ENCODE peak calls at places on chromosomes 11 and 22, in seven cellular contexts. J, I, Q, L, Z, F and O are unnamed samples.

GRCh38 chr11:125890447-125891100 is 3.1 kb downstream of the HYLS1 start:
- DNase-seq in J (no peak), I (no peak), Q (no peak), L (no peak), Z (no peak), F (no peak), O (peak)

GRCh38 chr11:93537767-93538261 is 5.4 kb downstream of the SMCO4 start:
- DNase-seq in J (no peak), I (no peak), Q (no peak), L (no peak), Z (peak), F (peak), O (peak)

GRCh38 chr11:104965735-104966134 is 2.6 kb downstream of the CASP4 start:
- DNase-seq in J (no peak), I (no peak), Q (no peak), L (no peak), Z (no peak), F (peak), O (no peak)

GRCh38 chr11:44288133-44288526 is 21.8 kb downstream of the ALX4 start:
- DNase-seq in J (no peak), I (no peak), Q (no peak), L (no peak), Z (no peak), F (no peak), O (no peak)

GRCh38 chr22:36258750-36259619 is 6.1 kb downstream of the APOL1 start:
- DNase-seq in J (peak), I (peak), Q (peak), L (no peak), Z (peak), F (no peak), O (peak)

GRCh38 chr11:76005746-76006145 is 190.7 kb downstream of the UVRAG start:
- DNase-seq in J (no peak), I (no peak), Q (no peak), L (no peak), Z (peak), F (no peak), O (no peak)

GRCh38 chr11:119285431-119285830 is 31.5 kb downstream of the MCAM start:
- DNase-seq in J (no peak), I (no peak), Q (no peak), L (no peak), Z (no peak), F (peak), O (no peak)

GRCh38 chr11:12806113-12806512 is 131.9 kb downstream of the TEAD1 start:
- DNase-seq in J (no peak), I (no peak), Q (no peak), L (no peak), Z (peak), F (peak), O (peak)

GRCh38 chr11:573146-573759 is 3.0 kb upstream of the PHRF1 start:
- DNase-seq in J (no peak), I (no peak), Q (no peak), L (no peak), Z (no peak), F (no peak), O (no peak)

GRCh38 chr11:112057170-112057569 is 16.6 kb downstream of the PIH1D2 start:
- DNase-seq in J (no peak), I (no peak), Q (no peak), L (no peak), Z (no peak), F (no peak), O (no peak)

GRCh38 chr11:117649656-117650055 is 147.4 kb downstream of the DSCAML1 start:
- DNase-seq in J (no peak), I (no peak), Q (no peak), L (no peak), Z (no peak), F (no peak), O (no peak)
- H3K4ac ChIP-seq in J (no peak), I (no peak), Q (no peak), L (no peak), Z (no peak), F (no peak), O (no peak)

DNA sequence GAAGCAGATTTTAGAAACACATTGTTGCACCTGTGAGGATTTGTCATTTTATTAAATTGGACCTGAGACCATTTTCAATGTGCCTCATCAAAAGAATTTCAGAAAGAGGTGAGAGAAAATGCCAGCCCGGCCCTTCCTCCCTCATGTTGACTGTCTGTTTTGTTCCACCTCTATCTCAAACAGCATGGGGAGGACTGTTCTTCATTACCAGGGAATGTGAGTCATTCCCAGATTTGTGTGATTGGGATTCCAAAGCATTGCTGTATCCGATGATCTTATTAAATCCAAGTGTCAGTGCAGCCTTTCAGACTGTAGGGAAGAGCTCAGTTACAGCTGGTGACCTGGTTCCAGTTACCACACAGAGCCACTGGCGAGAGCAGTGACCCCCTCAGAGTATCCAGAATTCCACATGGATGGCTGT is 20.7 kb downstream of the KREMEN1 start:
- DNase-seq in J (no peak), I (no peak), Q (no peak), L (no peak), Z (peak), F (no peak), O (peak)
- H3K4ac ChIP-seq in J (no peak), I (no peak), Q (no peak), L (no peak), Z (no peak), F (no peak), O (no peak)

GRCh38 chr11:66784575-66784974 is 55.6 kb upstream of the SPTBN2 start:
- DNase-seq in J (no peak), I (no peak), Q (no peak), L (no peak), Z (no peak), F (no peak), O (peak)

GRCh38 chr11:66787934-66788758 is 55.1 kb upstream of the RCE1 start:
- DNase-seq in J (no peak), I (no peak), Q (no peak), L (no peak), Z (peak), F (no peak), O (peak)

DNA sequence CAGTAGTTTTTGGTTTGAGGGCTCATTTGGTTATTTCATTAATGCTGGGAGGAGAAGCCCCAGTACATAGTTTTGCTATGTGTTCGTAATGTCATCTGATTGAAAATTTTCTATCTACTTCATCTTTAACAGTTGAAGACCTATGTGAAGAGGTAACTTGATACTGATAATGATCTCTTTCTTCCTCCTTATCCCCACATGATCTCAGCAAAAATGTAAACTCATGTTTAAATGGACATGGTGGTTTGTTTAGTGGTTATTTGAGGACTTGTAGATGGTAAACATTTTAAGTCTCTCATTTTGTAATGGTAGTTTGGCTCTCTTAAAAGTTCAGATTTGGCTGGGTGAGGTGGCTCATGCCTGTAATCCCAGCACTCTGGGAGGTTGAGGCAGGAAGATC is 53.7 kb upstream of the SPTBN2 start:
- DNase-seq in J (no peak), I (no peak), Q (no peak), L (no peak), Z (no peak), F (peak), O (no peak)
- H3K4ac ChIP-seq in J (no peak), I (no peak), Q (no peak), L (no peak), Z (no peak), F (no peak), O (no peak)

DNA sequence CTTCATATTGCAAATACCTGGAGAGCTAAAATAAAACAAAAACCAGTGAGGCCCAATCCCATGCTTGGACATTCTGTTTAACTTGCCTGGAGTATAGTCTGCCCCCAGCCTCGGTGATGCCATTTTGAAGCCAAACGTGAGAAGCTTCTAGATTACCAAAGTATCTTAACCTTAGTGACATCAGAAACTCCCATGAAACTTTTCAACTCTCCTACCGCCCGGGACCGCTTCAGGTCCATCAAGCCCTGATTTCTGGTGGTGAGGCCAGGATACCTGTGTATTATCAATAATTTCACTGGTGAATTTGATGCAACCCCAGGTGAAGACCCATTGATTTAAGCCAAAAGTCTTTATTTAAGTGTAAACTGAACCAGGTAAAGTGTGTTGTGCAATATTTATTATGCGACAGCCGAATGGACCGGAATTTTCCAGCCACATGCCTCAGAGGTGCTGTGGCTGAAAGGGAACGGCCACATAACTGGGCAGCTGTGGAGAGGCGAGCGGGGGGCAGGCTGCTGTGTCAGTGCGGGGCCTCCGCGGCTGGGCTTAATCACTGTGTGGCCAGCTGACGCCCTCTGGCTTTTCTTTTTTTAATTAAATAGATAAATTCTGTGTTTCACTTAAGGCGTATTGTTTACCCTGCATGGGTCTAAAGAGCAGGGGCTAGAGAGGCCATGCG is 385.5 kb upstream of the B3GAT1 start:
- DNase-seq in J (no peak), I (no peak), Q (no peak), L (no peak), Z (no peak), F (peak), O (no peak)
- H3K4ac ChIP-seq in J (no peak), I (no peak), Q (no peak), L (no peak), Z (no peak), F (no peak), O (no peak)

GRCh38 chr11:14463623-14464022 is 36.0 kb downstream of the COPB1 start:
- DNase-seq in J (no peak), I (no peak), Q (no peak), L (no peak), Z (no peak), F (no peak), O (no peak)

GRCh38 chr11:14454861-14455632 is 44.6 kb downstream of the COPB1 start:
- DNase-seq in J (peak), I (no peak), Q (peak), L (no peak), Z (peak), F (peak), O (peak)

GRCh38 chr11:14455648-14456430 is 43.8 kb downstream of the COPB1 start:
- DNase-seq in J (no peak), I (no peak), Q (peak), L (no peak), Z (no peak), F (no peak), O (peak)

GRCh38 chr11:14460147-14460546 is 39.5 kb downstream of the COPB1 start:
- DNase-seq in J (no peak), I (no peak), Q (no peak), L (no peak), Z (no peak), F (no peak), O (no peak)

GRCh38 chr11:14458377-14458776 is 41.2 kb downstream of the COPB1 start:
- DNase-seq in J (no peak), I (no peak), Q (no peak), L (no peak), Z (no peak), F (no peak), O (no peak)
- H3K4ac ChIP-seq in J (no peak), I (no peak), Q (no peak), L (no peak), Z (no peak), F (no peak), O (no peak)

GRCh38 chr11:109547356-109548027 is 125.5 kb downstream of the C11orf87 start:
- DNase-seq in J (no peak), I (no peak), Q (peak), L (no peak), Z (peak), F (peak), O (peak)

GRCh38 chr11:109552376-109552775 is 130.4 kb downstream of the C11orf87 start:
- DNase-seq in J (no peak), I (no peak), Q (no peak), L (no peak), Z (peak), F (no peak), O (no peak)

GRCh38 chr11:109554951-109555350 is 133.0 kb downstream of the C11orf87 start:
- DNase-seq in J (no peak), I (no peak), Q (no peak), L (no peak), Z (no peak), F (no peak), O (no peak)

DNA sequence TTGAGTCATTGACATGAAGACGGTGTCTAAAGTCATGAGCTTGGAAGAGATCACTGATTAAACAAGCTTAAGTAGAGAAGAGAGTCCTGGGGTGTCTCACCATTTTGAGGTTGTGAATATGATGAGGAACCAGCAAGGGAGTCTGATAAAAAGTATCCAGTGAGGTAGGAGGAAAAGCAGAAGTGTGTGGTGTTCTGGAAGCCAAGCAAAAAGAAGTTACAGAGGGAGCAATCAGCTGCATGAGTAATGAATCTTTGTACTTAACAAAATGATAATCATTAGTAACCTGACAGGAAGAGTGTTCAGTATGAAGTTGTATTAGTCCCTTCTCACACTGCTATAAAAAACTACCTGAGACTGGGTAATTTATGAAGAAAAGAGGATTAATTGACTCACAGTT is 131.3 kb downstream of the C11orf87 start:
- DNase-seq in J (no peak), I (no peak), Q (no peak), L (no peak), Z (no peak), F (no peak), O (no peak)
- H3K4ac ChIP-seq in J (no peak), I (no peak), Q (no peak), L (no peak), Z (no peak), F (no peak), O (no peak)